ENCODE peak calls at places on chromosome 1, in seven cellular contexts. J is NCI-H1105 treated with DMSO at 0.1 percent for 48 hours; Y is activated CD4-positive, alpha-beta memory T cell treated with anti-CD3 and anti-CD28 coated beads for 36 hours; K is heart right ventricle; U is NCI-H1417; M is occipital lobe; A is astrocyte of the cerebellum. Q is an unnamed sample.

GRCh38 chr1:200558866-200559459 is 61.6 kb downstream of the KIF14 start:
- DNase-seq in J (peak), Y (no peak), K (peak), U (peak), M (no peak), A (peak), Q (peak)

GRCh38 chr1:23718482-23718881 is 24.8 kb upstream of the ELOA start:
- DNase-seq in J (no peak), Y (no peak), K (no peak), U (no peak), M (no peak), A (no peak), Q (peak)

GRCh38 chr1:9753121-9753531 is 70.6 kb downstream of the CLSTN1 start:
- DNase-seq in J (no peak), Y (no peak), K (peak), U (no peak), M (peak), A (peak), Q (peak)

GRCh38 chr1:66446261-66447001 is 87.5 kb upstream of the SGIP1 start:
- DNase-seq in J (peak), Y (peak), K (peak), U (peak), M (no peak), A (peak), Q (peak)

GRCh38 chr1:204837440-204838084 is 33.1 kb upstream of the NFASC start:
- DNase-seq in J (no peak), Y (peak), K (peak), U (no peak), M (no peak), A (peak), Q (peak)

GRCh38 chr1:187621961-187622360 is 793.2 kb downstream of the PLA2G4A start:
- DNase-seq in J (no peak), Y (no peak), K (no peak), U (no peak), M (no peak), A (peak), Q (peak)

GRCh38 chr1:173852105-173852504 is 15.7 kb downstream of the GAS5 start:
- DNase-seq in J (no peak), Y (no peak), K (no peak), U (no peak), M (no peak), A (no peak), Q (no peak)

GRCh38 chr1:158285756-158286241 is 3.9 kb upstream of the CD1C start:
- DNase-seq in J (no peak), Y (peak), K (peak), U (no peak), M (peak), A (no peak), Q (peak)

GRCh38 chr1:32112800-32113375 is 5.0 kb downstream of the KPNA6 start:
- DNase-seq in J (no peak), Y (peak), K (no peak), U (no peak), M (no peak), A (no peak), Q (no peak)

GRCh38 chr1:228781161-228781771 is 46.0 kb downstream of the RHOU start:
- DNase-seq in J (peak), Y (no peak), K (peak), U (peak), M (no peak), A (no peak), Q (no peak)

Q was measured in G401.